ENCODE peak calls at places on chromosomes 6 and 20, in five cellular contexts. One of them, this sample, is unnamed. For H3K4me1 and H3K27me3, the result is how much of the 10 kb centered on the place peaks cover.

GRCh38 chr6:22765015-22765414 is 195.6 kb downstream of the HDGFL1 start:
- DNase-seq in GM23338: no peak
- DNase-seq in upper lobe of right lung: no peak
- DNase-seq in prostate gland: no peak
- DNase-seq in IMR-90: peak
- DNase-seq in this sample: no peak

GRCh38 chr6:40720375-40720748 is 133.2 kb upstream of the LRFN2 start:
- DNase-seq in prostate gland: no peak
- DNase-seq in upper lobe of right lung: no peak
- DNase-seq in GM23338: no peak
- DNase-seq in IMR-90: no peak
- DNase-seq in this sample: no peak

GRCh38 chr20:52048365-52048764 is 143.2 kb downstream of the ZFP64 start:
- DNase-seq in GM23338: peak
- DNase-seq in prostate gland: no peak
- DNase-seq in upper lobe of right lung: no peak
- DNase-seq in IMR-90: no peak
- DNase-seq in this sample: no peak

GRCh38 chr6:6179858-6180257 is 140.6 kb downstream of the F13A1 start:
- DNase-seq in upper lobe of right lung: no peak
- DNase-seq in IMR-90: no peak
- DNase-seq in prostate gland: no peak
- DNase-seq in GM23338: peak
- DNase-seq in this sample: no peak

GRCh38 chr6:89079611-89080213 is 839 bp upstream of the PNRC1 start:
- DNase-seq in IMR-90: peak
- DNase-seq in GM23338: peak
- DNase-seq in upper lobe of right lung: no peak
- DNase-seq in prostate gland: peak
- DNase-seq in this sample: no peak

GRCh38 chr6:33722103-33722646 is 10.7 kb upstream of the UQCC2 start:
- DNase-seq in IMR-90: no peak
- DNase-seq in prostate gland: no peak
- DNase-seq in GM23338: no peak
- DNase-seq in upper lobe of right lung: peak
- DNase-seq in this sample: no peak

GRCh38 chr6:127590344-127590743 is 13.4 kb downstream of the C6orf58 start:
- DNase-seq in upper lobe of right lung: no peak
- DNase-seq in prostate gland: no peak
- DNase-seq in GM23338: no peak
- DNase-seq in IMR-90: no peak
- DNase-seq in this sample: no peak

GRCh38 chr6:109687271-109687721 is 3.7 kb downstream of the AK9 start:
- DNase-seq in upper lobe of right lung: no peak
- DNase-seq in GM23338: no peak
- DNase-seq in IMR-90: peak
- DNase-seq in prostate gland: no peak
- DNase-seq in this sample: peak

GRCh38 chr6:10425973-10426780 is 11.3 kb upstream of the TFAP2A start:
- DNase-seq in GM23338: peak
- DNase-seq in prostate gland: no peak
- DNase-seq in upper lobe of right lung: no peak
- DNase-seq in IMR-90: no peak
- DNase-seq in this sample: no peak

GRCh38 chr6:11072080-11072479 is 21.6 kb upstream of the SMIM13 start:
- DNase-seq in IMR-90: no peak
- DNase-seq in GM23338: no peak
- DNase-seq in prostate gland: no peak
- DNase-seq in upper lobe of right lung: no peak
- DNase-seq in this sample: no peak

GRCh38 chr6:15539722-15540270 is 123.0 kb downstream of the DTNBP1 start:
- DNase-seq in prostate gland: no peak
- DNase-seq in GM23338: no peak
- DNase-seq in IMR-90: no peak
- DNase-seq in upper lobe of right lung: no peak
- DNase-seq in this sample: no peak

GRCh38 chr6:145428656-145429173 is 306.6 kb downstream of the EPM2A start:
- DNase-seq in prostate gland: no peak
- DNase-seq in GM23338: peak
- DNase-seq in IMR-90: no peak
- DNase-seq in upper lobe of right lung: no peak
- DNase-seq in this sample: no peak

GRCh38 chr6:167238169-167238693 is 52.9 kb upstream of the UNC93A start:
- DNase-seq in GM23338: peak
- DNase-seq in IMR-90: no peak
- DNase-seq in prostate gland: no peak
- DNase-seq in upper lobe of right lung: no peak
- DNase-seq in this sample: no peak

GRCh38 chr6:16670183-16670582 is 91.1 kb downstream of the ATXN1 start:
- DNase-seq in prostate gland: no peak
- DNase-seq in GM23338: no peak
- DNase-seq in upper lobe of right lung: peak
- DNase-seq in IMR-90: no peak
- DNase-seq in this sample: no peak

GRCh38 chr6:1267057-1267732 is 44.7 kb upstream of the FOXQ1 start:
- DNase-seq in prostate gland: no peak
- DNase-seq in upper lobe of right lung: no peak
- DNase-seq in IMR-90: no peak
- DNase-seq in GM23338: no peak
- DNase-seq in this sample: no peak

GRCh38 chr6:41072836-41073202 is at the start of gene NFYA:
- DNase-seq in prostate gland: no peak
- DNase-seq in IMR-90: peak
- DNase-seq in GM23338: peak
- DNase-seq in upper lobe of right lung: peak
- DNase-seq in this sample: no peak

GRCh38 chr6:163923658-163924411 is 509.3 kb downstream of the QKI start:
- DNase-seq in IMR-90: no peak
- DNase-seq in upper lobe of right lung: no peak
- DNase-seq in GM23338: no peak
- DNase-seq in prostate gland: no peak
- DNase-seq in this sample: no peak

GRCh38 chr6:119297049-119297448 is 52.5 kb downstream of the MAN1A1 start:
- DNase-seq in GM23338: no peak
- DNase-seq in prostate gland: no peak
- DNase-seq in upper lobe of right lung: no peak
- DNase-seq in IMR-90: no peak
- DNase-seq in this sample: no peak

GRCh38 chr6:116847234-116847633 is 18.4 kb upstream of the GPRC6A start:
- DNase-seq in GM23338: peak
- DNase-seq in upper lobe of right lung: no peak
- DNase-seq in prostate gland: no peak
- DNase-seq in IMR-90: peak
- DNase-seq in this sample: no peak

GRCh38 chr20:31669876-31670275 is 32.2 kb downstream of the COX4I2 start:
- DNase-seq in prostate gland: no peak
- DNase-seq in GM23338: peak
- DNase-seq in IMR-90: peak
- DNase-seq in upper lobe of right lung: no peak
- DNase-seq in this sample: no peak
- H3K4me1 ChIP-seq in prostate gland: under half
- H3K4me1 ChIP-seq in GM23338: under half
- H3K4me1 ChIP-seq in IMR-90: under half
- H3K4me1 ChIP-seq in upper lobe of right lung: half or more
- H3K4me1 ChIP-seq in this sample: under half

GRCh38 chr6:27512525-27512924 is 39.6 kb upstream of the ZNF184 start:
- DNase-seq in prostate gland: no peak
- DNase-seq in GM23338: no peak
- DNase-seq in upper lobe of right lung: no peak
- DNase-seq in IMR-90: no peak
- DNase-seq in this sample: no peak

GRCh38 chr6:27518881-27519795 is 46.2 kb upstream of the ZNF184 start:
- DNase-seq in prostate gland: peak
- DNase-seq in GM23338: peak
- DNase-seq in IMR-90: peak
- DNase-seq in upper lobe of right lung: peak
- DNase-seq in this sample: no peak

GRCh38 chr6:27517928-27518787 is 45.3 kb upstream of the ZNF184 start:
- DNase-seq in prostate gland: no peak
- DNase-seq in IMR-90: no peak
- DNase-seq in GM23338: no peak
- DNase-seq in upper lobe of right lung: no peak
- DNase-seq in this sample: no peak

GRCh38 chr6:27517238-27517637 is 44.3 kb upstream of the ZNF184 start:
- DNase-seq in GM23338: no peak
- DNase-seq in IMR-90: no peak
- DNase-seq in prostate gland: no peak
- DNase-seq in upper lobe of right lung: no peak
- DNase-seq in this sample: no peak

DNA sequence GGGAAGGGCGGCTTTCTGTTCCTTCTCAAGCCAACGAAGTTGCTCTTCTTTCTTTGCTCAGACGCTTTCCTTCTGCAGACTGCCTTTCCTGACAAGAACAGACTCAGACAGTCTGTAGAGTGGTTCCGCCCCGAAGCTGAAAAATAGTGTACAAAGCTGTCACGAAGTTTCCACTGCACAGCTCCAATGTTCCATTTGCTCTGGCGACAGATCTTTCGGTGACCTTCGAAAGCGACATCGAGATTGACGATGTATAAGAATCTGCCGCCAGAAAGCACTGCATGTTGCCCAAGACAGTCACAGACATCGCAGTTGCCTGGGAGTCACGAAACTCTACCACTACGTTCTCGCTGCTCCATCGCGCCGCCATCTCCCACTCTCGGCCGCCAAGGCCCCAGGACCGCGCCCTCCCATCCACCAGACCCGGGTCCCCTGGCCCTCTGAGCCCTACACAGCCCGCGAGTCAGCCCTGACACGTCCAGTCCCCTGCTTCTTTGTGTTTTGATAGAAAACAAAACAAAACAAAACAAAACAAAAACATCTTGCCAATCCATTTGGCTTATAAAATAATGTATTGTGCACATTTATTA is 42.1 kb upstream of the ZNF184 start:
- DNase-seq in GM23338: no peak
- DNase-seq in prostate gland: no peak
- DNase-seq in upper lobe of right lung: no peak
- DNase-seq in IMR-90: no peak
- DNase-seq in this sample: no peak
- H3K27me3 ChIP-seq in GM23338: half or more
- H3K27me3 ChIP-seq in prostate gland: under half
- H3K27me3 ChIP-seq in upper lobe of right lung: half or more
- H3K27me3 ChIP-seq in IMR-90: under half
- H3K27me3 ChIP-seq in this sample: under half

GRCh38 chr6:169326067-169326799 is 72.6 kb upstream of the THBS2 start:
- DNase-seq in GM23338: peak
- DNase-seq in IMR-90: peak
- DNase-seq in upper lobe of right lung: no peak
- DNase-seq in prostate gland: no peak
- DNase-seq in this sample: no peak
- TF ChIP-seq CTCF in GM23338: peak
- TF ChIP-seq CTCF in IMR-90: peak
- TF ChIP-seq CTCF in upper lobe of right lung: no peak
- TF ChIP-seq CTCF in prostate gland: no peak
- TF ChIP-seq CTCF in this sample: peak

DNA sequence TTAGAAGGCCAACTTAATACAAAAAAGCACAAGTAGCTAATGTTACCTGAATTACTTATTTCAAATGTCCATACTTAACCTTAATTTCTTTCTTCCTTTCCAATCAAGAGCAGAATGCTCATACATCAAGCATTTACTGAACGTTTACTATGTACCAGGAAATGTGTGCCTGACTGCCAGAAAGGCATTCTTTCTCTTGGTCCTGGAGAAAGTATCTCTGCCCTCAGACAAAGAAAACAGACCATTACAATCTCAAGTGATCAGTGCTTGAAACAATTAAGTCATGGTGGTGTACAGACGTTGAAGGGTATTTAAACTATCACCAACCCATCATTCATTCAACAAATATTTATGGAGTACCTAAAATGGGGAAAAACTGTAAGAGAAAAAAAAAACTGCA is 26.4 kb downstream of the CSNK2A1 start:
- DNase-seq in IMR-90: no peak
- DNase-seq in upper lobe of right lung: no peak
- DNase-seq in GM23338: no peak
- DNase-seq in prostate gland: no peak
- DNase-seq in this sample: no peak
- H3K4me1 ChIP-seq in IMR-90: under half
- H3K4me1 ChIP-seq in upper lobe of right lung: under half
- H3K4me1 ChIP-seq in GM23338: under half
- H3K4me1 ChIP-seq in prostate gland: under half
- H3K4me1 ChIP-seq in this sample: under half

GRCh38 chr20:63164681-63165537 is 51.0 kb downstream of the YTHDF1 start:
- DNase-seq in prostate gland: no peak
- DNase-seq in upper lobe of right lung: no peak
- DNase-seq in GM23338: no peak
- DNase-seq in IMR-90: no peak
- DNase-seq in this sample: peak
- H3K27me3 ChIP-seq in prostate gland: under half
- H3K27me3 ChIP-seq in upper lobe of right lung: under half
- H3K27me3 ChIP-seq in GM23338: under half
- H3K27me3 ChIP-seq in IMR-90: under half
- H3K27me3 ChIP-seq in this sample: under half

GRCh38 chr20:37245181-37245580 is 16.4 kb downstream of the GHRH start:
- DNase-seq in prostate gland: no peak
- DNase-seq in GM23338: peak
- DNase-seq in upper lobe of right lung: no peak
- DNase-seq in IMR-90: no peak
- DNase-seq in this sample: no peak

GRCh38 chr20:37244572-37244957 is 17.0 kb downstream of the GHRH start:
- DNase-seq in IMR-90: no peak
- DNase-seq in prostate gland: no peak
- DNase-seq in GM23338: no peak
- DNase-seq in upper lobe of right lung: no peak
- DNase-seq in this sample: no peak

GRCh38 chr20:37242503-37242902 is 19.1 kb downstream of the GHRH start:
- DNase-seq in prostate gland: no peak
- DNase-seq in GM23338: no peak
- DNase-seq in IMR-90: no peak
- DNase-seq in upper lobe of right lung: no peak
- DNase-seq in this sample: peak

GRCh38 chr20:37243937-37244571 is 17.6 kb downstream of the GHRH start:
- DNase-seq in GM23338: no peak
- DNase-seq in IMR-90: no peak
- DNase-seq in prostate gland: peak
- DNase-seq in upper lobe of right lung: no peak
- DNase-seq in this sample: no peak

DNA sequence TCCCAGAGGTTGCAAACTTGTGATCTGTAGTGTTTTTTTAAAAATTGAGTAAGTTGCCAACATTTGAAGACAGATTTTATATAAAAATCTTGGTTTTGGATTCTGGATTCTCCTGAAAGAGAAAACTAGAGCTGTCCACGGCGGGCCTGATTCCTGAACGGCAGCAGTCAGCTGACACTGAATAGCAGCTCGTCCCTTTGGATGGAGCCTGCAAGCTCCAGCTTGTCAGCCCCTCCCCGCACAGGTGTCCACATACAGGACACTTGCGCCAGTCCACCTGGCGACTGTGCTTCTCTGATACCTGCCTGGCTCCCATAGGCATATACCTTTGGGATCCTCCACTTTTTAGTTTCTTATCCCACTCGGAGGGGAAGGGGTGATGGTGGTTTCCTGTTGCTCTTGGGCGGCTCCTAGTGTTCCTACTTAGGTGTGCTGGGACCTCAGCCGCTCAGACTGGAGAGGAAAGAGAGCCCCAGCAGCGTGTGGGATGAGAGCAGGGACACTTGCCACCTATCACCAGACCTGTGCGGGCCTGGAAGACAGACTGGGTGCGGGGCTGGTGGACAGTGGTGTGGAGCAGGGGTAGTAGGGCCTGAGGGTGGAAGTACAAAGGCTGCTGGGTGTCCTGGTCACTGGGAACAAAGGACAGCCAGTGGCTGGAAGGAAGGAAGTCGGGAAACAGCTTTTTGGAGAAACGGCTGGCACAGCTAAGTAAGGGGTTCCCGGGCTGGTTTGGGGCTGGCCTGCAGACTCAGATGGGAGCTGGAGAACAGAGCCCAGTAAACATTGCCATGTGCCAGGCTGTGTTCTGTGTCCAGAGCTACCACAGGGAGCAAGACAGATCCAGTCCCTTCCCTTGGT is 18.3 kb downstream of the GHRH start:
- DNase-seq in upper lobe of right lung: no peak
- DNase-seq in GM23338: peak
- DNase-seq in IMR-90: no peak
- DNase-seq in prostate gland: no peak
- DNase-seq in this sample: peak
- TF ChIP-seq CTCF in upper lobe of right lung: no peak
- TF ChIP-seq CTCF in GM23338: peak
- TF ChIP-seq CTCF in IMR-90: no peak
- TF ChIP-seq CTCF in prostate gland: no peak
- TF ChIP-seq CTCF in this sample: peak